ENCODE peak calls at places on chromosome 5, in five cellular contexts. W is AG10803, J is H7, I is brain microvascular endothelial cell, A is skeletal muscle cell. M is an unnamed sample.

GRCh38 chr5:157327771-157328170 is 61.8 kb downstream of the CYFIP2 start:
- DNase-seq in W (no peak), J (no peak), I (no peak), A (no peak), M (no peak)

GRCh38 chr5:32173394-32174010 is 617 bp downstream of the GOLPH3 start:
- DNase-seq in W (peak; percentile 66), J (peak; percentile 86), I (no peak), A (no peak), M (peak; percentile 61)

GRCh38 chr5:146560205-146560812 is 44.3 kb upstream of the GPR151 start:
- DNase-seq in W (peak; percentile 61), J (peak; percentile 15), I (no peak), A (no peak), M (no peak)

GRCh38 chr5:152170350-152170749 is 234.7 kb downstream of the NMUR2 start:
- DNase-seq in W (no peak), J (no peak), I (no peak), A (no peak), M (no peak)

GRCh38 chr5:20353481-20353880 is 365.5 kb upstream of the CDH18 start:
- DNase-seq in W (no peak), J (no peak), I (no peak), A (no peak), M (no peak)

GRCh38 chr5:167458412-167458811 is 833.0 kb upstream of the WWC1 start:
- DNase-seq in W (no peak), J (no peak), I (no peak), A (no peak), M (no peak)

GRCh38 chr5:43017438-43017820 is 22.7 kb downstream of the ANXA2R start:
- DNase-seq in W (no peak), J (no peak), I (no peak), A (no peak), M (no peak)

GRCh38 chr5:14190194-14191164 is 47.3 kb downstream of the TRIO start:
- DNase-seq in W (peak; percentile 97), J (no peak), I (peak; percentile 98), A (peak; percentile 94), M (no peak)

GRCh38 chr5:14212838-14213237 is 69.7 kb downstream of the TRIO start:
- DNase-seq in W (no peak), J (no peak), I (no peak), A (no peak), M (no peak)

GRCh38 chr5:96257904-96258303 is 175.1 kb downstream of the PCSK1 start:
- DNase-seq in W (peak; percentile 77), J (no peak), I (peak; percentile 41), A (peak; percentile 57), M (no peak)

GRCh38 chr5:175264406-175264805 is 179.6 kb downstream of the DRD1 start:
- DNase-seq in W (no peak), J (no peak), I (no peak), A (no peak), M (no peak)

DNA sequence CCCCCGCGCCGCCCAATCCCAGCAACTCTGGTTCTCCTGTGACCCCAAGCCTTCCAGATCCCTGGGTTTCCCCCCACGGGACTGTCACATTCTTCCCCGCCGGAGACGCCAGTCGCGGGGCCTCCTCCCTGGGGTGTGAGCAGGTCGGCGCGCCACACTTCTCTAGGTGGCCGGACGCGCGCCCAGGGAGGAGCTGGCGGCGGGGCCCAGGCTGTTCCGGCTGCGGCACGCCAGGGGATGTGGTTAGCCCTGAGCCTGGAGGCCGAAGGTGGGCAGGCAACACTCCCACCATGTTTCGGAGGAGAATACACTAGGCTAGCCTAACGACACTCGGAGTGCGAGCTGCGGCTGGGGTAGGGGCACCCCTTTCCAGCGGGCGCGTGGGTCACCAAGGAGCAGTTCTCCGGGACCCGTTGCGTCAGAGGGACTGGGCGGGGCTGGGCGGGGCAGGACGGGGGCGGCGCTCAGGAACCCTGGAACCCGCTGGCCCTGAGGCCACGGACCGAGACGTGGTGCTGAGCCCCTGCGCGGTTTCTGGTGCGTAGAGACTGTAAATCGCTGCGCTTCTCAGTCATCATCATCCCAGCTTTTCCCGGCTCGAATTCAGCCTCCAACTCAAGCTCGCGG is at the start of gene SLC27A6:
- DNase-seq in W (no peak), J (peak; percentile 80), I (no peak), A (no peak), M (peak; percentile 65)
- H3K4me3 ChIP-seq in W (no peak within 1 kb of the TSS), J (peak within 1 kb of the TSS; percentile 57), I (peak within 1 kb of the TSS; percentile 55), A (peak within 1 kb of the TSS; percentile 47), M (peak within 1 kb of the TSS; percentile 37)

GRCh38 chr5:69517763-69518212 is 25.2 kb downstream of the OCLN start:
- DNase-seq in W (no peak), J (no peak), I (peak; percentile 49), A (no peak), M (no peak)

GRCh38 chr5:69522035-69522434 is 29.4 kb downstream of the OCLN start:
- DNase-seq in W (no peak), J (no peak), I (no peak), A (no peak), M (no peak)

GRCh38 chr5:69519285-69519684 is 26.7 kb downstream of the OCLN start:
- DNase-seq in W (no peak), J (no peak), I (no peak), A (no peak), M (no peak)
- H3K4me3 ChIP-seq in W (no peak overlapping the region), J (no peak overlapping the region), I (no peak overlapping the region), A (no peak overlapping the region), M (no peak overlapping the region)

DNA sequence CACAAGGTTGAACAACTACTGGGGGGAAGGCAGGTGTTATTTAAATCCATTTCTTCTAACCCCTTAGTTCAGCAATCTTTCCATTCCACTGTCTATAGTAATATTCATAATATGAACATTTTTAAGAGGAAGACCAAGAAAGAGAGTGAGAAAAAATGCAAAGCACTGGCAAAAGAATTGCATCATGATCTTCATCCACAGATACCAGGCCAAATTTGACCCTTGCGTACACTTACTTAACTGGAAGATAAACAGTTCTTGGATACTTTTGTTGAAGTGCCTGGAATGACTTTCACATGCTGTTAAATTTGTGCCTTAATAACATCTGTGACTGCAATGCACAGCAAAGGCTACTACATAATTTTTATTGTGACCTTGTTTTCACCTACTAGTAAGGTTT is 1.8 kb downstream of the PFDN1 start:
- DNase-seq in W (no peak), J (no peak), I (no peak), A (no peak), M (no peak)
- H3K4me3 ChIP-seq in W (no peak overlapping the region), J (no peak overlapping the region), I (no peak overlapping the region), A (no peak overlapping the region), M (no peak overlapping the region)

DNA sequence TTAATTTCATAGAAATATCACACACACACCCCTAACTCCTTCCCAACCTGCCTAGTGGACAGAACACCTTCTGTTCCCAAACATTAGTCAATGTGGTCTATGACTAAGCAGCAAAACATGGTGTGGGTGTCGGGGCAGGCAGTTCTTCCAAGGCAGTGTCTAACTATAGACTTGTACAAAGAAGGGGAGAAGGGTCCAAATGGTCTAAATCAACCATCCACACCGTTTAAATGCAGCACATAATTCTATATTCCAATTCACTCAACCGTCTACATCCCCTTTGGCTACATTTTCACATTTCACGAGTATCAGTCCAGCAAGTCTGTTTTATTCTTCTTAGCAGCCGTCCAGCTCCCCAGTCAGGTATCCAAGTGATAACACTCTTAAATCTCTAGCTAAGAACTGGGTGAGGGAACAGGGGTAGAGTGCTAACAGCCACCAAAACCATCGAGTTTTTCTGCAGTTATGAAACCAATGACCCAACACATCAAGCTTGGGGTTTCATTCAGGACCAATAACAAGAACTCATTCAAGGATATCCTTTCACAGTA is 3.4 kb downstream of the ZNF608 start:
- DNase-seq in W (peak; percentile 49), J (no peak), I (peak; percentile 88), A (no peak), M (peak; percentile 44)
- H3K4me3 ChIP-seq in W (no peak overlapping the region), J (peak overlapping the region; percentile 77), I (peak overlapping the region; percentile 84), A (peak overlapping the region; percentile 80), M (peak overlapping the region; percentile 37)

DNA sequence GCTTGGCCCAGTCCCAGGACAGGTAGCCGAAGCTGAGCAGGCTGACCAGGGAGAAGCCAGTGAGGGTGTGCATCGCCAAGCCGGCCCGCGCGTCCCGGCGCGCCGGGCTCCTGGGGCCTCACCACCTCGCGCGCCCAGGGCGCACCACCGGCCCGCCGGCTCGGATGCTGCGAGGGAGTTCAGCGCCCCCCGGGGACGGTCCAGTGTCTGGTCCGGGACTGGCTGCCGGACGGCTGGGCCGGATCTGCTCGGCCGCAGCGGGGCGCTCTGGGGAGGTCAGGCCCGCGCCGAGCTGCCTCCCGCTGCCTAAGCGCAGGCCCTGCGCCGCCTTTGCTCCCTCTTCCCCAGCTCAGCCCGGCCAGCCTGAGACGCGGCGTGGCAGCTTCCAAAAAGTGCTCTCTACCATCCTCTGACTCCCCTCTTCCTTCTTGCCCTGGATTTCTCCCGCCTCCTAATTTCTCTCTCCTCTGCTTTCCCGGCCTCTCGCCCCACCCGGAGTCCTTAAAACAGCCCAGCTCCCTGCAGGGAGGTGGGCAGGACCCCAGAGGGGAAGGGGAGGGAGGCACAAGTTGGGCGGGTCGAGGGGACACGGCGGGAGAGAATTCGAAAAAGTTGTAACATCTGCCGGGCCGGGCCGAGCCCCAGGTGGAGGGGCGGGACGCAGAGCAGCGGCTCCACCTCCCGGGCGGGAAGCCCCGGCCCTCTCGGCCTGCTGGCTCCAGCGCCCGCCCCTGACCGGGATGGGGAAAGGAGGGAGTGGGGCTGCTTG is at the start of gene ARSI:
- DNase-seq in W (peak; percentile 43), J (peak; percentile 97), I (no peak), A (no peak), M (peak; percentile 81)
- H3K4me3 ChIP-seq in W (peak within 1 kb of the TSS; percentile 53), J (peak within 1 kb of the TSS; percentile 51), I (peak within 1 kb of the TSS; percentile 50), A (peak within 1 kb of the TSS; percentile 36), M (no peak within 1 kb of the TSS)

GRCh38 chr5:136193396-136193935 is 504 bp upstream of the SMIM32 start:
- DNase-seq in W (no peak), J (no peak), I (no peak), A (no peak), M (no peak)
- H3K4me3 ChIP-seq in W (peak overlapping the region; percentile 36), J (peak overlapping the region; percentile 8), I (no peak overlapping the region), A (no peak overlapping the region), M (peak overlapping the region; percentile 40)

M was measured in HAP-1.